ENCODE peak calls at places on chromosomes 16 and 17, in five cellular contexts. M is NCI-H1092; N is OCI-LY7; P is stimulated activated CD4-positive, alpha-beta T cell treated with anti-CD3 and anti-CD28 coated beads, Interleukin-2, amount 100 ng/mL, for 48 hours; D is Ammon's horn. V is an unnamed sample.

GRCh38 chr16:50616386-50616785 is 64.7 kb downstream of the SNX20 start:
- DNase-seq in N (no peak), M (no peak), P (no peak), D (no peak), V (no peak)

GRCh38 chr17:57935833-57936807 is 19.1 kb downstream of the CUEDC1 start:
- DNase-seq in D (peak), P (no peak), M (no peak), N (no peak), V (no peak)

GRCh38 chr16:84735846-84736586 is 36.2 kb downstream of the USP10 start:
- DNase-seq in M (peak), P (no peak), D (no peak), N (no peak), V (no peak)

GRCh38 chr17:46144246-46144645 is 49.0 kb downstream of the KANSL1 start:
- DNase-seq in M (no peak), D (no peak), P (no peak), N (no peak), V (no peak)

GRCh38 chr16:22311520-22311919 is 14.3 kb downstream of the POLR3E start:
- DNase-seq in M (no peak), N (no peak), D (no peak), P (no peak), V (no peak)

GRCh38 chr17:44672479-44673093 is 16.3 kb downstream of the MEIOC start:
- DNase-seq in N (peak), P (no peak), D (no peak), M (no peak), V (no peak)

GRCh38 chr16:78505544-78506371 is 406.3 kb downstream of the WWOX start:
- DNase-seq in P (no peak), N (no peak), M (peak), D (peak), V (no peak)

GRCh38 chr16:54647216-54647615 is 283.4 kb upstream of the IRX5 start:
- DNase-seq in P (no peak), M (no peak), N (no peak), D (no peak), V (no peak)

GRCh38 chr16:70589998-70590471 is 56.3 kb upstream of the IL34 start:
- DNase-seq in M (no peak), P (no peak), D (no peak), N (no peak), V (no peak)

GRCh38 chr17:549197-550040 is 165.2 kb downstream of the VPS53 start:
- DNase-seq in M (no peak), D (no peak), P (no peak), N (no peak), V (no peak)

GRCh38 chr17:11608396-11608795 is 10.1 kb downstream of the DNAH9 start:
- DNase-seq in P (no peak), N (no peak), D (peak), M (no peak), V (no peak)

GRCh38 chr16:78275420-78275819 is 176.0 kb downstream of the WWOX start:
- DNase-seq in N (no peak), D (no peak), M (no peak), P (no peak), V (no peak)

GRCh38 chr17:44971776-44972483 is 3.8 kb upstream of the C1QL1 start:
- DNase-seq in N (no peak), P (no peak), D (peak), M (no peak), V (no peak)

GRCh38 chr17:45222994-45223540 is 1.4 kb downstream of the FMNL1 start:
- DNase-seq in M (no peak), D (no peak), P (no peak), N (no peak), V (no peak)

GRCh38 chr17:29149431-29150064 is 30.6 kb downstream of the MYO18A start:
- DNase-seq in M (no peak), N (peak), D (no peak), P (no peak), V (no peak)

GRCh38 chr17:43979671-43980070 is 24.8 kb upstream of the NAGS start:
- DNase-seq in D (no peak), P (no peak), M (no peak), N (no peak), V (no peak)

GRCh38 chr16:67284699-67285646 is 5.6 kb downstream of the PLEKHG4 start:
- DNase-seq in P (no peak), D (peak), N (no peak), M (peak), V (no peak)

GRCh38 chr16:50167603-50168002 is 14.5 kb downstream of the TENT4B start:
- DNase-seq in P (no peak), D (no peak), N (no peak), M (no peak), V (no peak)

GRCh38 chr16:88810868-88811599 is 694 bp downstream of the APRT start:
- DNase-seq in P (peak), D (peak), N (peak), M (peak), V (peak)

GRCh38 chr17:68535903-68536302 is 23.7 kb downstream of the PRKAR1A start:
- DNase-seq in N (no peak), M (no peak), P (no peak), D (no peak), V (no peak)

GRCh38 chr16:89431158-89431584 is 59.2 kb downstream of the ANKRD11 start:
- DNase-seq in M (no peak), P (no peak), N (no peak), D (no peak), V (no peak)

GRCh38 chr16:47940466-47940865 is 215.3 kb downstream of the ABCC12 start:
- DNase-seq in D (no peak), M (no peak), N (no peak), P (no peak), V (no peak)

GRCh38 chr16:57906385-57907316 is 64.3 kb downstream of the CNGB1 start:
- DNase-seq in N (peak), M (no peak), D (peak), P (peak), V (peak)

GRCh38 chr16:67305216-67306071 is 21.1 kb downstream of the KCTD19 start:
- DNase-seq in N (no peak), M (no peak), P (no peak), D (no peak), V (no peak)

GRCh38 chr17:61443475-61443882 is 8.7 kb upstream of the TBX4 start:
- DNase-seq in M (no peak), P (no peak), N (no peak), D (no peak), V (no peak)

V was measured in GM12892.